ENCODE peak calls at places on chromosome 5, in six cellular contexts. Y is Panc1; A is nephron progenitor cell; S is activated CD8-positive, alpha-beta T cell treated with anti-CD3 and anti-CD28 coated beads for 36 hours; B is dermis microvascular lymphatic vessel endothelial cell; P is PC-3. M is an unnamed sample.

GRCh38 chr5:142152383-142152730 is 43.8 kb downstream of the NDFIP1 start:
- DNase-seq in S (no peak), A (no peak), Y (no peak), B (peak), P (peak), M (no peak)

GRCh38 chr5:148806520-148806931 is 19.9 kb upstream of the ADRB2 start:
- DNase-seq in B (peak), P (peak), S (no peak), Y (no peak), A (no peak), M (no peak)

GRCh38 chr5:136427421-136427820 is 62.1 kb upstream of the TRPC7 start:
- DNase-seq in P (no peak), S (no peak), A (no peak), Y (no peak), B (no peak), M (no peak)

GRCh38 chr5:155004138-155004744 is 9.3 kb upstream of the KIF4B start:
- DNase-seq in S (peak), Y (no peak), P (peak), A (peak), B (peak), M (peak)

GRCh38 chr5:35683466-35683865 is 65.8 kb downstream of the SPEF2 start:
- DNase-seq in B (no peak), Y (no peak), S (no peak), A (no peak), P (no peak), M (no peak)

GRCh38 chr5:5078009-5078897 is 61.9 kb upstream of the ADAMTS16 start:
- DNase-seq in P (peak), S (no peak), B (no peak), Y (no peak), A (no peak), M (no peak)

GRCh38 chr5:85205430-85205829 is 820.8 kb upstream of the EDIL3 start:
- DNase-seq in S (no peak), P (no peak), A (no peak), Y (no peak), B (no peak), M (no peak)

GRCh38 chr5:174358276-174358675 is 312.8 kb downstream of the NSG2 start:
- DNase-seq in S (no peak), P (no peak), A (no peak), Y (no peak), B (no peak), M (no peak)

GRCh38 chr5:137699291-137700281 is 36.3 kb downstream of the KLHL3 start:
- DNase-seq in P (no peak), S (no peak), B (peak), A (no peak), Y (no peak), M (no peak)

GRCh38 chr5:65707663-65708062 is 14.2 kb downstream of the SGTB start:
- DNase-seq in Y (no peak), P (no peak), A (no peak), S (no peak), B (no peak), M (no peak)

GRCh38 chr5:75566710-75567309 is 44.4 kb upstream of the ANKDD1B start:
- DNase-seq in B (peak), S (peak), Y (peak), P (peak), A (no peak), M (peak)

GRCh38 chr5:154202379-154203260 is 12.1 kb downstream of the GALNT10 start:
- DNase-seq in Y (no peak), S (peak), A (no peak), P (no peak), B (peak), M (no peak)

GRCh38 chr5:141528401-141528984 is 39.6 kb downstream of the PCDHGC5 start:
- DNase-seq in S (no peak), B (no peak), Y (no peak), A (no peak), P (no peak), M (no peak)

GRCh38 chr5:72720205-72720604 is 96.3 kb upstream of the TNPO1 start:
- DNase-seq in P (no peak), B (no peak), S (no peak), Y (no peak), A (no peak), M (no peak)

M was measured in HAP-1.